ENCODE peak calls at places on chromosomes 2 and 18, in eight cellular contexts. R is ELR, U is H1, P is T-helper 1 cell, Z is RPMI8226, I is AG08396, E is T-helper 2 cell, C is anterior cingulate cortex. G is an unnamed sample.

GRCh38 chr2:28570431-28570830 is 74.6 kb downstream of the PLB1 start:
- DNase-seq in Z (no peak), P (no peak), R (no peak), I (no peak), U (no peak), E (no peak), C (no peak), G (no peak)

GRCh38 chr2:98088261-98088660 is 1.3 kb downstream of the VWA3B start:
- DNase-seq in I (no peak), E (no peak), U (no peak), Z (peak), P (no peak), C (no peak), R (no peak), G (no peak)

GRCh38 chr18:70907673-70908072 is 618.8 kb downstream of the SOCS6 start:
- DNase-seq in U (no peak), Z (peak), R (no peak), C (no peak), I (no peak), P (no peak), E (no peak), G (no peak)

GRCh38 chr2:156435392-156435724 is 821 bp upstream of the GPD2 start:
- DNase-seq in E (no peak), P (no peak), U (no peak), C (no peak), I (no peak), R (no peak), Z (no peak), G (peak)

GRCh38 chr2:224682121-224682520 is 34.0 kb downstream of the CCDC195 start:
- DNase-seq in C (no peak), I (no peak), Z (no peak), E (no peak), R (no peak), P (no peak), U (no peak), G (no peak)

GRCh38 chr2:137183206-137183605 is 417.9 kb downstream of the THSD7B start:
- DNase-seq in U (no peak), I (no peak), E (no peak), P (no peak), C (no peak), R (no peak), Z (no peak), G (no peak)

GRCh38 chr18:79518683-79519128 is 123.0 kb downstream of the NFATC1 start:
- DNase-seq in C (no peak), I (no peak), E (no peak), U (no peak), P (no peak), R (no peak), Z (no peak), G (no peak)

GRCh38 chr2:45904267-45904921 is 252.9 kb downstream of the PRKCE start:
- DNase-seq in R (no peak), P (no peak), E (peak), Z (no peak), U (no peak), I (peak), C (no peak), G (no peak)

GRCh38 chr18:59900222-59901128 is 679 bp downstream of the PMAIP1 start:
- DNase-seq in P (peak), U (peak), E (peak), Z (peak), I (peak), R (peak), C (no peak), G (peak)

GRCh38 chr2:203310688-203311087 is 17.5 kb upstream of the ABI2 start:
- DNase-seq in P (no peak), E (no peak), C (no peak), Z (no peak), R (no peak), I (no peak), U (no peak), G (no peak)

GRCh38 chr2:179749210-179749609 is 112.2 kb downstream of the ZNF385B start:
- DNase-seq in U (no peak), P (no peak), E (no peak), C (no peak), Z (no peak), I (peak), R (peak), G (no peak)

GRCh38 chr18:13620206-13620672 is 106.1 kb downstream of the FAM210A start:
- DNase-seq in P (no peak), C (no peak), U (no peak), Z (no peak), E (no peak), I (no peak), R (no peak), G (no peak)

GRCh38 chr2:241065355-241065803 is 36.7 kb downstream of the MTERF4 start:
- DNase-seq in E (no peak), Z (no peak), R (no peak), U (no peak), P (no peak), I (no peak), C (no peak), G (no peak)